ENCODE peak calls at places on chromosome 5, in four cellular contexts. K, A, L and E are unnamed samples.

GRCh38 chr5:57802131-57802530 is 319.5 kb upstream of the ACTBL2 start:
- DNase-seq in K (no peak), A (no peak), L (no peak), E (no peak)

GRCh38 chr5:79924936-79925893 is 65.8 kb downstream of the MTX3 start:
- DNase-seq in K (peak; percentile 17), A (peak; percentile 12), L (peak; percentile 34), E (no peak)

GRCh38 chr5:127280494-127281220 is 9.9 kb upstream of the MEGF10 start:
- DNase-seq in K (no peak), A (peak; percentile 35), L (no peak), E (no peak)

GRCh38 chr5:115419794-115420585 is 123.5 kb upstream of the CCDC112 start:
- DNase-seq in K (no peak), A (no peak), L (peak; percentile 98), E (no peak)

GRCh38 chr5:54254482-54255198 is 55.7 kb downstream of the ARL15 start:
- DNase-seq in K (no peak), A (no peak), L (peak; percentile 43), E (no peak)

GRCh38 chr5:42108468-42108867 is 183.4 kb downstream of the FBXO4 start:
- DNase-seq in K (no peak), A (no peak), L (peak; percentile 1), E (no peak)

GRCh38 chr5:96331210-96331609 is 101.8 kb downstream of the PCSK1 start:
- DNase-seq in K (no peak), A (no peak), L (peak; percentile 49), E (no peak)

GRCh38 chr5:116423587-116424257 is 150.9 kb downstream of the SEMA6A start:
- DNase-seq in K (no peak), A (no peak), L (no peak), E (no peak)

GRCh38 chr5:36610629-36611028 is 4.2 kb downstream of the SLC1A3 start:
- DNase-seq in K (no peak), A (no peak), L (no peak), E (no peak)

GRCh38 chr5:43514471-43514815 is 505 bp downstream of the C5orf34 start:
- DNase-seq in K (no peak), A (no peak), L (peak; percentile 89), E (no peak)

GRCh38 chr5:7714119-7714518 is 136.8 kb downstream of the CFAP90 start:
- DNase-seq in K (peak; percentile 39), A (no peak), L (peak; percentile 30), E (no peak)

GRCh38 chr5:107153304-107153703 is 517.4 kb downstream of the EFNA5 start:
- DNase-seq in K (no peak), A (no peak), L (no peak), E (no peak)

GRCh38 chr5:32390819-32391591 is 53.5 kb downstream of the ZFR start:
- DNase-seq in K (no peak), A (peak; percentile 34), L (peak; percentile 95), E (no peak)

GRCh38 chr5:78912085-78912771 is 72.9 kb downstream of the ARSB start:
- DNase-seq in K (no peak), A (no peak), L (peak; percentile 38), E (no peak)

GRCh38 chr5:111144352-111144930 is 52.3 kb downstream of the WDR36 start:
- DNase-seq in K (no peak), A (no peak), L (peak; percentile 63), E (peak; percentile 47)

GRCh38 chr5:173468821-173469251 is 140.6 kb upstream of the STC2 start:
- DNase-seq in K (no peak), A (no peak), L (peak; percentile 51), E (no peak)

GRCh38 chr5:2462026-2462691 is 289.3 kb downstream of the IRX2 start:
- DNase-seq in K (no peak), A (no peak), L (no peak), E (no peak)

GRCh38 chr5:163383754-163384153 is 53.6 kb upstream of the CCNG1 start:
- DNase-seq in K (no peak), A (no peak), L (no peak), E (no peak)

GRCh38 chr5:163386352-163386751 is 51.0 kb upstream of the CCNG1 start:
- DNase-seq in K (no peak), A (no peak), L (no peak), E (no peak)

GRCh38 chr5:163384669-163385068 is 52.7 kb upstream of the CCNG1 start:
- DNase-seq in K (no peak), A (no peak), L (no peak), E (no peak)

GRCh38 chr5:163385824-163386223 is 51.6 kb upstream of the CCNG1 start:
- DNase-seq in K (no peak), A (no peak), L (no peak), E (no peak)

GRCh38 chr5:163385276-163385675 is 52.1 kb upstream of the CCNG1 start:
- DNase-seq in K (no peak), A (no peak), L (peak; percentile 74), E (no peak)
- TF ChIP-seq CTCF in K (no peak), A (no peak), L (no peak), E (no peak)

GRCh38 chr5:179259731-179260323 is 85.4 kb downstream of the ADAMTS2 start:
- DNase-seq in K (no peak), A (no peak), L (no peak), E (no peak)

GRCh38 chr5:179262126-179262920 is 82.9 kb downstream of the ADAMTS2 start:
- DNase-seq in K (no peak), A (no peak), L (no peak), E (no peak)

GRCh38 chr5:179263391-179264052 is 81.7 kb downstream of the ADAMTS2 start:
- DNase-seq in K (no peak), A (no peak), L (no peak), E (no peak)

GRCh38 chr5:179260324-179261070 is 84.8 kb downstream of the ADAMTS2 start:
- DNase-seq in K (no peak), A (no peak), L (no peak), E (no peak)

DNA sequence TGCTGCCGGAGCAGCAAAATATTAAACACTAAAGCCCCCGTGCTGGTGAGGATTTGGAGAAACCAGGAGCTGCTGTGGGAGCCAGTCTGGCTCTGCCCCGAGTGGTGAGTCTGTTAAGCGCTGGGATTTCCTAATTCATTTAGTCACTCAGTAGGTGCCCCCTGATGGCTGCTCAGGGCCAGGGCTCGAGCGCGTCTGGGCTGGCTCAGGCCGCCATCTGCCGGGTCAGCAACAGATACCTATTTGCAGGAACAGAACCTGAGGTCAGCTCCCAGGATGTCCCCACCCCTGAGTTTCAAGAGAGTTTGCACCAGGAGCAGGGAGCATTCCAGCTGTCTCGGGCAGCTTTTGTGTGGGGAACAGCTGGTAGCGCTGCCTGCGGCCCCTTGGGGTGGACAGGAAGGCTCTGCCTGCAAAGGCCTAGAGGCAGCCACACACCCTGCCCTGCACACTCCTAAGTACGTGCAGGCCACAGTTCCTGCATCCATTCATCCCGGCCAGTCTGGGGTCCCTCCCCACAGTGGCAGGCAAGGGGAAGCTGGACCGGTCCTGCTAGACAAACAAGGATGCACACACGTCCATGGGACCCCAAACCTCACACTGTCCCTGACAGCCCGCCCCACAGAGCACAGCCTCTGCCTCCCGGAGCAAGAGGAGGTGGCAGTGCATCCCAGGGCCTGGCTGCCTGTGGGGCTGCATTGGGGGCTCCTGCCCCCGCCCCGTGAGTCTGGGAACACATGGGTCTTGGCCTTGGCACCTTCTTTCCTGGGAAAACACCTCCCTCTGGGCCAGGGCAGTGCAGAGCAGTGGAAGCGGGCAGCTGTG is 83.7 kb downstream of the ADAMTS2 start:
- DNase-seq in K (no peak), A (peak; percentile 43), L (peak; percentile 50), E (no peak)
- TF ChIP-seq CTCF in K (no peak), A (peak; percentile 6), L (peak; percentile 30), E (no peak)

DNA sequence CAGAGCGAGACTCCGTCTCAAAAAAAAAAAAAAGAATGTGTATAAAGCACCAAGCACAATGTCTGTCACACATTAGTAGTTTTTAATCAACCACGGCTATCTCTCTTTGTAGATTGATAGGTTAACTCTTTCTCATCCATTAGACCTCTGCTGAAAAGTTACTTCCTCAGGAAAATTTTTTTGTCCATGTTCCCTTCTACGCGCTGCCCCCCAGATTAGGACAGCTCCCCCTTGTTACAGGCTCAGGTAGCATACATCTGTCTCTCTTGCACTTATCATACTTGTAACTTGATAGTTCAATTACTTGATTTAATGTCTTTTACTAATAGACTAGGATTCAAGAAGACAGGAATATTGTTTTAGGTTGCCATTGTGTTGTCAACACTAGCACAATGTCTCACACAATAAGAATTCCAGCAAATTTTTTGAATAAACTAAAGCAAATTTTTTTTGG is 1.5 kb downstream of the SPDL1 start:
- DNase-seq in K (no peak), A (no peak), L (no peak), E (no peak)
- TF ChIP-seq CTCF in K (no peak), A (no peak), L (peak; percentile 13), E (no peak)

DNA sequence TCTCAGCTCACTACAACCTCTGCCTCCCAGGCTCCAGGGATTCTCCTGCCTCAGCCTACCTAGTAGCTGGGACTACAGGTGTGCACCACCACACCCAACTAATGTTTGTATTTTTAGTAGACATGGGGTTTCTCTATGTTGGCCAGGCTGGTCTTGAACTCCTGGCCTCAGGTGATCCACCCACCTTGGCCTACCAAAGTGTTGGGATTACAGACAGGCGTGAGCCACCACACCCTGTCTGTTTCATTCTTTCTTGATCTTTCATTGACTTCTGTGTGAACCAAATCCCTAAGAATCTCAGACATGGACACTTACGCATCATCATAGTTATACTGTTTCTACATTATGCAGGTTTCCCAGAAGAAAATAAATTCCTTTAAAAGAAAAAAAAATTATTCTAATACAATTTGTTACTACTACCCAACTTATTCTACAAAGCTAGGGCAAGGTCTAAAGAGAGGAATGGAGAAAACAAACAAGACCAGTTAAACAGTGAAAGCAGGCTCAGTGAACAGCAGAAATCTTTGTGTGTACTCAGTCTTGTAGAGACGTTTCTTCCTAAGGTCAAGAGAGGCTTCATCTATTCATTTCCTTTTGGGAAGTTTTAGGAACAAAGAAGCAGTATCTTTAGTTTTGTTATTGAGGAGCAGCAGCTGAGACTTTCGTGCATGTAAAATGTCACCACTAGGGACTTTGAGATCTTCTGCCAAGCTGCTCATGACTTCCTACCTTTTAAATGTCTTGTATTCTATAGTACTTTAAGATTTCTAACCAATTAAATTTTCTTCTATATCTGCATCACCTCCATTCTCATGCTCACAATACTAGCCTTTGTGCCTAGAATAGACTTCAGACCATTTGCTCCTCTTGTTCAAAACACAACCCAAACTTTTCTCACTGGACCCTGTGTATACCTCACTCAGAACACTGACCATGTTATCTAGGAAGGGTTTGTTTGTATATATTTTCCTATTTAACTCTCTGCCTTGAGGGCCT is 5.6 kb upstream of the HMGCR start:
- DNase-seq in K (no peak), A (peak; percentile 49), L (no peak), E (no peak)
- TF ChIP-seq CTCF in K (peak; percentile 14), A (peak; percentile 6), L (no peak), E (no peak)

GRCh38 chr5:119021333-119021732 is 33.0 kb upstream of the DTWD2 start:
- DNase-seq in K (no peak), A (no peak), L (no peak), E (no peak)
- TF ChIP-seq CTCF in K (no peak), A (no peak), L (no peak), E (no peak)

GRCh38 chr5:154201108-154201769 is 10.7 kb downstream of the GALNT10 start:
- DNase-seq in K (no peak), A (no peak), L (no peak), E (no peak)
- TF ChIP-seq CTCF in K (no peak), A (no peak), L (no peak), E (no peak)

GRCh38 chr5:176562189-176562588 is 13.0 kb downstream of the CDHR2 start:
- DNase-seq in K (no peak), A (no peak), L (no peak), E (no peak)

GRCh38 chr5:176561259-176561658 is 12.1 kb downstream of the CDHR2 start:
- DNase-seq in K (no peak), A (no peak), L (no peak), E (no peak)

GRCh38 chr5:176559683-176560082 is 10.5 kb downstream of the CDHR2 start:
- DNase-seq in K (peak; percentile 34), A (no peak), L (no peak), E (no peak)

GRCh38 chr5:176557846-176558245 is 8.7 kb downstream of the CDHR2 start:
- DNase-seq in K (no peak), A (no peak), L (no peak), E (no peak)

GRCh38 chr5:176560364-176560763 is 11.2 kb downstream of the CDHR2 start:
- DNase-seq in K (no peak), A (no peak), L (no peak), E (no peak)
- TF ChIP-seq CTCF in K (no peak), A (no peak), L (no peak), E (no peak)